ENCODE peak calls at places on chromosomes 7 and 10, in five cellular contexts. H is sigmoid colon, X is A549, V is stomach, W is suprapubic skin. P is an unnamed sample.

GRCh38 chr7:89012016-89012415 is 216.5 kb upstream of the TEX47 start:
- DNase-seq in V (no peak), X (no peak), W (no peak), H (no peak), P (no peak)

GRCh38 chr7:55187701-55188491 is 169.1 kb downstream of the EGFR start:
- DNase-seq in H (peak; percentile 55), V (no peak), W (no peak), X (no peak), P (peak; percentile 19)

GRCh38 chr7:117008849-117009531 is 55.7 kb downstream of the ST7 start:
- DNase-seq in X (no peak), H (no peak), W (no peak), V (no peak), P (no peak)

GRCh38 chr7:91880016-91880412 is 488 bp downstream of the MTERF1 start:
- DNase-seq in W (no peak), H (no peak), X (no peak), V (no peak), P (no peak)

GRCh38 chr7:137091396-137091795 is 222.9 kb downstream of the CHRM2 start:
- DNase-seq in X (no peak), V (no peak), W (no peak), H (no peak), P (no peak)

GRCh38 chr7:157757776-157758467 is 421.1 kb downstream of the DNAJB6 start:
- DNase-seq in H (no peak), X (no peak), V (no peak), W (no peak), P (no peak)

GRCh38 chr7:29563590-29564454 is at the start of gene PRR15:
- DNase-seq in H (peak; percentile 63), W (no peak), X (peak; percentile 64), V (peak; percentile 89), P (peak; percentile 91)

GRCh38 chr10:132186488-132187413 is at the start of gene DPYSL4:
- DNase-seq in H (no peak), X (no peak), V (no peak), W (no peak), P (no peak)

GRCh38 chr10:77782328-77783061 is 144.1 kb downstream of the DLG5 start:
- DNase-seq in H (no peak), V (no peak), W (peak; percentile 29), X (no peak), P (no peak)

GRCh38 chr7:37212051-37212450 is 236.6 kb downstream of the ELMO1 start:
- DNase-seq in H (no peak), W (no peak), X (no peak), V (no peak), P (no peak)

GRCh38 chr10:4663162-4663992 is 162.6 kb upstream of the AKR1E2 start:
- DNase-seq in V (peak; percentile 53), X (peak; percentile 98), W (no peak), H (peak; percentile 92), P (peak; percentile 77)

GRCh38 chr10:80205478-80206276 is at the start of gene ANXA11:
- DNase-seq in V (peak; percentile 91), W (no peak), H (peak; percentile 91), X (peak; percentile 82), P (peak; percentile 92)

GRCh38 chr7:41501016-41501415 is 201.9 kb downstream of the INHBA start:
- DNase-seq in H (no peak), V (no peak), W (no peak), X (no peak), P (no peak)

GRCh38 chr7:2635810-2636701 is 4.3 kb downstream of the TTYH3 start:
- DNase-seq in X (no peak), H (peak; percentile 84), V (no peak), W (no peak), P (no peak)

GRCh38 chr7:34357068-34357467 is 300.9 kb upstream of the NPSR1 start:
- DNase-seq in W (no peak), X (no peak), H (no peak), V (no peak), P (no peak)

GRCh38 chr10:22334414-22335203 is 10.7 kb upstream of the SPAG6 start:
- DNase-seq in H (no peak), W (no peak), X (no peak), V (no peak), P (no peak)

GRCh38 chr10:108849688-108850087 is 1073.6 kb downstream of the XPNPEP1 start:
- DNase-seq in W (no peak), H (no peak), V (no peak), X (no peak), P (no peak)

GRCh38 chr7:32785365-32785764 is 106.2 kb downstream of the KBTBD2 start:
- DNase-seq in V (no peak), X (no peak), W (no peak), H (no peak), P (no peak)

GRCh38 chr10:36173364-36173763 is 531.3 kb upstream of the FZD8 start:
- DNase-seq in X (peak; percentile 51), W (no peak), V (no peak), H (no peak), P (no peak)

GRCh38 chr10:67602268-67602950 is 93.6 kb downstream of the CTNNA3 start:
- DNase-seq in H (no peak), V (no peak), X (peak; percentile 26), W (no peak), P (no peak)

GRCh38 chr10:93437000-93437945 is 44.9 kb downstream of the MYOF start:
- DNase-seq in H (peak; percentile 98), W (peak; percentile 89), X (peak; percentile 96), V (peak; percentile 67), P (peak; percentile 64)

GRCh38 chr7:158327571-158328180 is 259.9 kb downstream of the PTPRN2 start:
- DNase-seq in W (no peak), X (no peak), H (no peak), V (no peak), P (no peak)

GRCh38 chr10:14781763-14782162 is 7.1 kb upstream of the FAM107B start:
- DNase-seq in H (no peak), X (no peak), W (no peak), V (no peak), P (no peak)

GRCh38 chr7:142568430-142569097 is 180.7 kb upstream of the PRSS1 start:
- DNase-seq in V (no peak), H (no peak), W (no peak), X (peak; percentile 38), P (no peak)

GRCh38 chr10:120684211-120684610 is 167.0 kb upstream of the WDR11 start:
- DNase-seq in H (no peak), X (no peak), V (no peak), W (no peak), P (no peak)

GRCh38 chr7:66493235-66494181 is 135.2 kb upstream of the KCTD7 start:
- DNase-seq in H (peak; percentile 99), W (peak; percentile 99), X (peak; percentile 99), V (peak; percentile 99), P (peak; percentile 98)
- TF ChIP-seq POLR2A in H (peak; percentile 92), W (peak; percentile 91), X (peak; percentile 96), V (peak; percentile 82), P (peak; percentile 94)

GRCh38 chr7:125572414-125572813 is 642.8 kb upstream of the POT1 start:
- DNase-seq in V (no peak), H (no peak), X (no peak), W (no peak), P (no peak)
- TF ChIP-seq EP300 in V (no peak), H (no peak), X (no peak), W (no peak), P (no peak)

GRCh38 chr10:30092151-30092790 is 32.9 kb upstream of the JCAD start:
- DNase-seq in V (no peak), H (no peak), X (no peak), W (no peak), P (no peak)
- H3K4me3 ChIP-seq in V (no peak overlapping the region), H (no peak overlapping the region), X (no peak overlapping the region), W (no peak overlapping the region), P (no peak overlapping the region)

GRCh38 chr10:101818119-101818957 is at the start of gene OGA:
- DNase-seq in X (peak; percentile 100), W (peak; percentile 99), V (peak; percentile 99), H (peak; percentile 100), P (peak; percentile 98)
- TF ChIP-seq POLR2A in X (peak; percentile 86), W (peak; percentile 93), V (peak; percentile 96), H (peak; percentile 100), P (peak; percentile 97)

GRCh38 chr10:46052791-46053375 is 6.8 kb upstream of the MSMB start:
- DNase-seq in X (no peak), W (no peak), V (no peak), H (no peak), P (no peak)

GRCh38 chr10:46053534-46054434 is 7.7 kb upstream of the MSMB start:
- DNase-seq in W (no peak), V (no peak), X (no peak), H (no peak), P (no peak)

GRCh38 chr10:46055771-46056170 is 9.7 kb upstream of the MSMB start:
- DNase-seq in W (no peak), X (no peak), H (no peak), V (no peak), P (no peak)

GRCh38 chr10:46050956-46051355 is 4.9 kb upstream of the MSMB start:
- DNase-seq in W (no peak), V (no peak), X (no peak), H (no peak), P (no peak)

DNA sequence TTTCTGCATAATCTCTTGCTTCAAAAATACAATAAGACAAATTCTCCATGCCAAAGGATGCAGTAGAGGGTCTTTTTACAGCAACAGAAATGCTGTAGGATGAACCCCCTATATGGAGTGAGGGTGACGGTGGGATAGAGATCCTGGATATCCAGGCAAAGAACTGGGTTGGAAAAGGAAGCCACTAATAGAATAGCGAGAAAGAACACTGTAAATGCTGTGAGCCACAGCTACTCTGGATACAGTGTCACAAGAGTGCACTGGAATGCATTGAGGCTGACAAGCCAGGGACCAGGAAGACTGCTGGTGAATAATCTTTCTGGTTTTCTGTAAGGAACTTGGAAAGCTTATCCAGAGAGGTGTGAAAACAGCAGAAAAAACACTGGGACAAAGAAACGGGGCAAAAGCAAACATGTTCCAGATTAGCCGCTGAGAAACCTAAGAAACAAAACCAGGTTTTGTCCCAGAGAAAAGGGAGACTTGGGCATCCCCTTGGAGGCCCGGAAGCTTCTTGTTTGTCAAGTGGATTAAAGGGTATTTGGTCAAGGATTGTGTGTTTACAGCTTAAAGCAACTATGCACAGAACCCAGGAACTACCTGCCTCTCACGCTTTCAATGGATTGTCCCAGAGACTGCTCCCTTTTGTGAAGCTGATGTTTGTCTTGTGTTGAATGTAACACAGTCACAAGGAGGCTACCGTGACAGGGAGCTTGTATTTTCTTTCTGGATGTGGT is 6.2 kb upstream of the MSMB start:
- DNase-seq in V (no peak), X (peak; percentile 34), W (no peak), H (no peak), P (no peak)
- TF ChIP-seq EP300 in V (no peak), X (no peak), W (no peak), H (no peak), P (no peak)

DNA sequence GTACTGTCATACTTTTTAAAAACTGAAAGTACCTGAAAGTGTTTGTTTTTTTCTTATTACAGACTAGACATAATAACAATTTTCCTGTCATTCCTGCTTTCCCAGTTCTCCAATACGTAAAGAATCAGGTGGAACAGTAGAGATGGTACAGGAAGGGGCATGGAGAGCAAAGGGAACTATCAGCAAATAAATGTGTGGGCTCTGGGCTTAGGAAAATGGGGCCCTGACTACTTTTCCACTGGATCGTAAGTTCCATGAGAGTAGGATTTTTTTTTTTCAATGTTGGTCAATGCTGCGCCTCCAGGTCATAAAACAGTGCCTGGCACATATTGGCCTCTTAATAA is 15.2 kb upstream of the FAS start:
- DNase-seq in X (no peak), W (no peak), V (no peak), H (no peak), P (no peak)
- H3K4me3 ChIP-seq in X (peak overlapping the region; percentile 44), W (peak overlapping the region; percentile 51), V (peak overlapping the region; percentile 45), H (peak overlapping the region; percentile 51), P (no peak overlapping the region)

GRCh38 chr10:70952921-70953320 is 64.6 kb upstream of the PCBD1 start:
- DNase-seq in X (no peak), V (no peak), H (no peak), W (no peak), P (no peak)
- TF ChIP-seq POLR2A in X (no peak), V (no peak), H (no peak), W (no peak), P (no peak)

P was measured in transverse colon.